ENCODE peak calls at places on chromosomes 7 and 10, in eight cellular contexts. B is epithelial cell of esophagus, R is NCI-H1417, M is AG08396, K is fibroblast of mammary gland, V is HFFc6, J is esophagus muscularis mucosa, Z is astrocyte of the hippocampus. X is an unnamed sample.

GRCh38 chr10:24873281-24873683 is 79.1 kb downstream of the PRTFDC1 start:
- DNase-seq in B (peak), R (no peak), M (peak), K (peak), V (peak), J (no peak), Z (peak), X (no peak)

GRCh38 chr10:37965006-37965405 is 11.4 kb downstream of the ZNF25 start:
- DNase-seq in B (no peak), R (no peak), M (no peak), K (no peak), V (no peak), J (no peak), Z (no peak), X (no peak)

GRCh38 chr10:124294811-124295770 is 123.6 kb downstream of the OAT start:
- DNase-seq in B (peak), R (no peak), M (no peak), K (no peak), V (no peak), J (no peak), Z (no peak), X (no peak)

GRCh38 chr10:120897343-120897742 is 46.2 kb downstream of the WDR11 start:
- DNase-seq in B (no peak), R (no peak), M (no peak), K (no peak), V (no peak), J (no peak), Z (no peak), X (no peak)

GRCh38 chr7:152402384-152403250 is 33.2 kb downstream of the KMT2C start:
- DNase-seq in B (no peak), R (no peak), M (no peak), K (no peak), V (no peak), J (no peak), Z (peak), X (peak)

GRCh38 chr7:78953090-78953489 is 500.4 kb downstream of the MAGI2 start:
- DNase-seq in B (no peak), R (no peak), M (no peak), K (peak), V (no peak), J (no peak), Z (no peak), X (no peak)

GRCh38 chr7:92527300-92528187 is 776 bp downstream of the PEX1 start:
- DNase-seq in B (peak), R (peak), M (peak), K (peak), V (peak), J (no peak), Z (peak), X (peak)

GRCh38 chr7:1705339-1705738 is 35.3 kb downstream of the ELFN1 start:
- DNase-seq in B (no peak), R (no peak), M (no peak), K (no peak), V (no peak), J (no peak), Z (no peak), X (no peak)

GRCh38 chr10:128734161-128734560 is 607.9 kb upstream of the MKI67 start:
- DNase-seq in B (no peak), R (no peak), M (no peak), K (no peak), V (no peak), J (no peak), Z (no peak), X (no peak)

GRCh38 chr10:30505543-30506298 is 71.7 kb downstream of the MAP3K8 start:
- DNase-seq in B (no peak), R (no peak), M (no peak), K (no peak), V (no peak), J (no peak), Z (no peak), X (no peak)

GRCh38 chr10:125257521-125258105 is 97.2 kb upstream of the CTBP2 start:
- DNase-seq in B (no peak), R (no peak), M (no peak), K (no peak), V (no peak), J (peak), Z (no peak), X (no peak)

GRCh38 chr10:42755028-42755451 is 27.6 kb upstream of the BMS1 start:
- DNase-seq in B (no peak), R (no peak), M (peak), K (no peak), V (no peak), J (no peak), Z (peak), X (no peak)

X was measured in RKO.